ENCODE peak calls at places on chromosomes 11 and 22, in six cellular contexts. R is upper lobe of left lung, L is suprapubic skin, J is H1, O is GM12878, K is K562. P is an unnamed sample.
A peak's percentile ranks its signal among the peaks of the same experiment; 100 is the strongest.

GRCh38 chr11:47236482-47236881 is 12.1 kb downstream of the ACP2 start:
- DNase-seq in R (no peak), L (no peak), J (no peak), O (no peak), K (no peak), P (no peak)

GRCh38 chr11:11390068-11390775 is 37.2 kb upstream of the CSNK2A3 start:
- DNase-seq in R (no peak), L (peak; percentile 54), J (no peak), O (no peak), K (no peak), P (no peak)

GRCh38 chr11:2758751-2759150 is 59.0 kb upstream of the KCNQ1OT1 start:
- DNase-seq in R (peak; percentile 9), L (peak; percentile 43), J (peak; percentile 23), O (no peak), K (no peak), P (peak; percentile 1)

GRCh38 chr11:116035972-116036371 is 531.8 kb upstream of the CADM1 start:
- DNase-seq in R (no peak), L (no peak), J (no peak), O (no peak), K (no peak), P (no peak)

GRCh38 chr11:67576742-67577475 is 6.7 kb upstream of the GSTP1 start:
- DNase-seq in R (no peak), L (no peak), J (no peak), O (no peak), K (peak; percentile 66), P (no peak)

GRCh38 chr11:37371346-37371970 is 773.4 kb upstream of the RAG2 start:
- DNase-seq in R (no peak), L (no peak), J (no peak), O (no peak), K (no peak), P (no peak)

GRCh38 chr11:70641366-70641765 is 243.0 kb downstream of the CTTN start:
- DNase-seq in R (no peak), L (no peak), J (no peak), O (no peak), K (no peak), P (no peak)

GRCh38 chr11:29879560-29879959 is 137.3 kb downstream of the KCNA4 start:
- DNase-seq in R (no peak), L (no peak), J (no peak), O (no peak), K (no peak), P (no peak)

GRCh38 chr11:67639438-67639859 is at the start of gene TBX10:
- DNase-seq in R (no peak), L (no peak), J (peak; percentile 45), O (no peak), K (no peak), P (no peak)

GRCh38 chr11:9384535-9385287 is at the start of gene IPO7:
- DNase-seq in R (peak; percentile 94), L (peak; percentile 92), J (peak; percentile 85), O (peak; percentile 60), K (peak; percentile 97), P (peak; percentile 92)

GRCh38 chr11:4664183-4664582 is 20.4 kb downstream of the OR51E1 start:
- DNase-seq in R (no peak), L (no peak), J (no peak), O (no peak), K (no peak), P (no peak)

GRCh38 chr22:19680911-19681862 is 33.1 kb upstream of the SEPTIN5 start:
- DNase-seq in R (no peak), L (no peak), J (no peak), O (no peak), K (no peak), P (no peak)

GRCh38 chr11:13486926-13487660 is 8.7 kb downstream of the PTH start:
- DNase-seq in R (peak; percentile 32), L (no peak), J (peak; percentile 91), O (no peak), K (peak; percentile 61), P (peak; percentile 57)

GRCh38 chr11:122772945-122773344 is 65.4 kb upstream of the CRTAM start:
- DNase-seq in R (no peak), L (no peak), J (no peak), O (no peak), K (no peak), P (no peak)

GRCh38 chr11:31233425-31233824 is 136.1 kb downstream of the DCDC1 start:
- DNase-seq in R (no peak), L (no peak), J (no peak), O (no peak), K (no peak), P (no peak)

GRCh38 chr22:20648306-20648903 is 125.5 kb upstream of the SERPIND1 start:
- DNase-seq in R (no peak), L (no peak), J (peak; percentile 11), O (no peak), K (no peak), P (no peak)

GRCh38 chr11:128860571-128861361 is 6.3 kb downstream of the KCNJ1 start:
- DNase-seq in R (no peak), L (no peak), J (no peak), O (no peak), K (no peak), P (no peak)

GRCh38 chr22:19661156-19661555 is 53.1 kb upstream of the SEPTIN5 start:
- DNase-seq in R (no peak), L (no peak), J (no peak), O (no peak), K (no peak), P (no peak)

GRCh38 chr11:110463153-110463552 is 33.4 kb downstream of the FDX1 start:
- DNase-seq in R (peak; percentile 35), L (no peak), J (peak; percentile 65), O (no peak), K (peak; percentile 51), P (peak; percentile 46)

GRCh38 chr11:64723907-64724862 is 1.2 kb upstream of the NRXN2 start:
- DNase-seq in R (no peak), L (no peak), J (no peak), O (no peak), K (no peak), P (no peak)

GRCh38 chr11:61869636-61870428 is 21.5 kb downstream of the FADS3 start:
- DNase-seq in R (no peak), L (no peak), J (peak; percentile 64), O (no peak), K (peak; percentile 94), P (no peak)

GRCh38 chr11:73269353-73270088 is 2.6 kb upstream of the P2RY6 start:
- DNase-seq in R (peak; percentile 53), L (peak; percentile 43), J (no peak), O (no peak), K (no peak), P (no peak)

GRCh38 chr11:14380947-14381555 is 22.1 kb upstream of the RRAS2 start:
- DNase-seq in R (peak; percentile 73), L (peak; percentile 85), J (peak; percentile 81), O (no peak), K (no peak), P (peak; percentile 72)

GRCh38 chr11:44611687-44612437 is 46.4 kb downstream of the CD82 start:
- DNase-seq in R (peak; percentile 45), L (no peak), J (no peak), O (peak; percentile 86), K (no peak), P (peak; percentile 26)

GRCh38 chr11:72249961-72250360 is 6.0 kb upstream of the PHOX2A start:
- DNase-seq in R (no peak), L (no peak), J (no peak), O (no peak), K (no peak), P (no peak)

GRCh38 chr22:45263790-45264269 is 20.9 kb upstream of the UPK3A start:
- DNase-seq in R (peak; percentile 70), L (peak; percentile 91), J (peak; percentile 76), O (no peak), K (peak; percentile 71), P (peak; percentile 72)
- TF ChIP-seq CTCF in R (peak; percentile 79), L (peak; percentile 70), J (peak; percentile 87), O (peak; percentile 92), K (peak; percentile 68), P (peak; percentile 55)

DNA sequence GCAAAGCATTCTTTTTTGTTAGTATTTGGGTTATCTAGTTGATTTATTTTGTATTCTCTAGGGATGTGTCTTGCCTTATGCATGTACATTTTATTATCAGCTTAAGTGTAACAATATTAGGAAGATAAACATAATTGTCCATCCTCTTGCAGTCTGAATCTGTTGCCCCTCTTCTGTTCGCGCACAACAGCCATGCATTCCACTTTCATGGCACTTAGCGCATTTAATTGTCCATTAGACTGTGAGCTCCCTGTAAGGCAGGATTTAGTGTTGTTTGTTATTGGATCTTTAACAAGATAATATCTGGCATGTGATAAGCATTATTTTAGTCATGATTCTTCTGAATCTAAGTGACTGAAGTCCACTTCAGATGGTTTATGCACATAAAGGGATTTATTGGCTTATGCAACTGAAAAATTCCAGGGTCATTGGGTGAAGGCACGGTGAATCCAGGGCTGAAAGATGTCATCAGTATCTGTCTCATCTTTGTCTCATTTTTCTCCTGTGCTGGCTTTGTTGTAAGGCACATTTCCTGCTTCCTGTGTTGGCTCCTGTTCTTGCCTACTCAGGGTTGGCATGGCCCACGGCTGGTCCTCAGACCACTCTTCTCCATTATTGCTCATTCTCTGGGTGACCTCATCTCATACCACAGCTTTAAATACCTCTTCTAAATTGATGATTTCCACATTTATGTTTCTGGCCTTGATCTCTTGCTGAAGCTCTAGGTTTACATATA is 37.5 kb downstream of the ATXN10 start:
- DNase-seq in R (no peak), L (no peak), J (no peak), O (no peak), K (no peak), P (no peak)
- TF ChIP-seq EP300 in R (no peak), L (no peak), J (no peak), O (no peak), K (no peak), P (no peak)

DNA sequence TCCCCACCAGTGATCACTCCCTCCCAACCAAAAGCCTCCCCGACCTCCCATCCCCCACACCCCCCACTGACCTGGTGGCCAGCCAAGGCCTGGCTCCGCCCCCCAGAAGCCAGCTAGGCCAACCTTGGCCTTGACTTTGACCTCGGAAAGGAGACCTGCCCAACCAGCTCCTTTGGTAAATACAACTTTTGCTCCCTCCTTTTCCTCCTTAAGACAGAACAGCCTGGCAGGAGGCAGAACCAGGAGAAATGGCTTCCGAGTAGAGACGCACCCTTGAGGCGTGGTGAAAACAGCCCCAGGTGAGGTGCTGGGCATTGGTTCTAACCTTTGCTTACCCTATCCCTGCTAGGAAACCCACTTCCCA is 27.0 kb downstream of the PLEKHA7 start:
- DNase-seq in R (peak; percentile 72), L (no peak), J (peak; percentile 70), O (no peak), K (peak; percentile 47), P (peak; percentile 82)
- TF ChIP-seq POLR2AphosphoS5 in R (no peak), L (no peak), J (no peak), O (no peak), K (no peak), P (peak; percentile 86)

DNA sequence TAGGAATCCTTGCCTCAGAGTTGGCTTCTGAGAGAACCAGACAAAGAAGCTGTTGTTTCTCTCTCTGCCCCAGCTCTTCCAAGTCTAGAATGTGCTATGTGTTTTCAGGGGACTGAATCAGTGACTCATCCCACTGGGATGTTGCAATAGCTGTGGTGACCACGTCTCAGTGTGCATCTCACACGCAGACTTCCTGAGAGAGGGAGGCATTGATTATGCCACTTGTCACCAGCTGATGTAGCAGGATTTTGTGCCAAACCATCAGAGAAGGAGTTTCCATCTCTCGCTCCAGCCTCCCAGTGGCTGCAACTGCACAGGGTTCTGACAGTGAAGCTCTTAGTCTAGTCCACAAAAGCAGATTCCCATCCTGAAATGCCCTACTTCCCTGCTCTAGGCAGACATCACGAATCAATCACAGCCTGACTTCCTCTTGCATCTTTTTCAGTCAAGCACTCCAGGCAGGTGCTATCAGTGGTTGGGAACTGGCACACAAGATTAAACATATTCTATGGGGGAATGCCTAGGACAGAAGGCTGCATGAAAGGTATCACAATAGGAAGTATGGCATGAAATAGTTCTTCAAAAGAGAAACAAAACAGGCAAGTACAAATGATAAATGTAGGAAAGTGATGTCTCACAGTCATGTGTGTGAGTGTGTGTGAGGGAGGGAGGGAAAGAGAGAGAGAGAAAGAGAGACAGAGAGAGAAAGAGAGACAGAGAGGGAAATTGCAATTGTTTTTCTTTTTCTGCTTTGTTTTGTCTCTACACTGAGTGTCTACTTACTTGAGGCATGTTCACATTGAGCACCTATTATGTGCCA is 456.0 kb downstream of the MIAT start:
- DNase-seq in R (peak; percentile 63), L (no peak), J (no peak), O (no peak), K (no peak), P (peak; percentile 59)
- TF ChIP-seq CTCF in R (no peak), L (no peak), J (no peak), O (no peak), K (no peak), P (no peak)

P was measured in transverse colon.